ENCODE peak calls at places on chromosomes 4 and X, in four cellular contexts. P is HepG2, O is H1, J is K562. H is an unnamed sample.

GRCh38 chr4:3788366-3788660 is 22.1 kb downstream of the ADRA2C start:
- DNase-seq in P (no peak), O (no peak), J (no peak), H (no peak)

GRCh38 chr4:154692311-154692818 is 51.4 kb upstream of the LRAT start:
- DNase-seq in O (no peak), J (no peak), P (no peak), H (no peak)

GRCh38 chr4:124481123-124481522 is 231.4 kb downstream of the ANKRD50 start:
- DNase-seq in P (no peak), O (no peak), J (no peak), H (no peak)

GRCh38 chrX:150365051-150365952 is 2.2 kb downstream of the MAMLD1 start:
- DNase-seq in P (no peak), O (no peak), J (peak), H (peak)

GRCh38 chr4:164357957-164358356 is 396.0 kb upstream of the SMIM31 start:
- DNase-seq in P (no peak), J (no peak), O (no peak), H (no peak)

GRCh38 chr4:163540977-163541376 is 46.5 kb downstream of the TMA16 start:
- DNase-seq in P (no peak), J (no peak), O (no peak), H (no peak)

GRCh38 chrX:41728125-41728524 is 4.1 kb downstream of the GPR82 start:
- DNase-seq in P (no peak), O (no peak), J (no peak), H (no peak)

GRCh38 chr4:68494688-68495087 is 47.4 kb downstream of the TMPRSS11E start:
- DNase-seq in O (no peak), P (no peak), J (no peak), H (no peak)

GRCh38 chrX:148500428-148501120 is at the start of gene AFF2:
- DNase-seq in P (no peak), O (no peak), J (no peak), H (peak)

GRCh38 chr4:59655996-59656395 is 1544.1 kb upstream of the ADGRL3 start:
- DNase-seq in P (no peak), J (no peak), O (no peak), H (no peak)

GRCh38 chr4:176575141-176575731 is 217.5 kb downstream of the VEGFC start:
- DNase-seq in P (no peak), J (no peak), O (no peak), H (no peak)

GRCh38 chrX:118974908-118975671 is 672 bp downstream of the LONRF3 start:
- DNase-seq in O (no peak), P (peak), J (peak), H (peak)

GRCh38 chrX:64265265-64265664 is 34.9 kb upstream of the ASB12 start:
- DNase-seq in J (no peak), O (no peak), P (no peak), H (no peak)

GRCh38 chr4:128454281-128455075 is 166.9 kb upstream of the PGRMC2 start:
- DNase-seq in O (peak), P (peak), J (peak), H (peak)

GRCh38 chrX:49995021-49995731 is 72.8 kb downstream of the CLCN5 start:
- DNase-seq in O (no peak), J (no peak), P (peak), H (peak)

GRCh38 chr4:99640676-99641075 is 17.0 kb downstream of the C4orf54 start:
- DNase-seq in J (no peak), P (no peak), O (no peak), H (no peak)

GRCh38 chrX:71998836-71999509 is 88.3 kb downstream of the NHSL2 start:
- DNase-seq in O (no peak), P (peak), J (peak), H (peak)

GRCh38 chr4:74284074-74284473 is 24.2 kb upstream of the EPGN start:
- DNase-seq in P (no peak), J (no peak), O (no peak), H (no peak)

DNA sequence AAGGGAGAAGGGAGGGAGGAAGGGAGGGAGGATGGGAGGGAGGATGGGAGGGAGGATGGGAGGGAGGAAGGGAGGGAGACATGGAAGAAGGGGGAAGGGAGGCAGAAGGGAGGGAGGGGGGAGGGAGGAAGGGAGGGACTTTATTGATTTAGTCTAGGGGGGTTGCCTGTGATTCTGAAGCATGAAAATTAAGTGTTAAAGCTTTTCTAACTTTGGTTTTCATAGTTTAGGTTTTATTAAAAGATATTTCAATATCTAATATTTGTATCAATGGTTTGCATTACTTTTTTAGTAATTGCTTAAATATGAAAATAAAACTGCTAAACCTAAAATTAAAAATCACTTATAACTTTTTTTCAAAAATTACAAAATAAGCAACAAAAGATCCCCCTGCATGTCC is 2.4 kb downstream of the PALLD start:
- DNase-seq in P (no peak), J (no peak), O (no peak), H (no peak)
- TF ChIP-seq KDM1A in P (no peak), J (no peak), O (no peak), H (no peak)

GRCh38 chr4:142523111-142523510 is 323.0 kb downstream of the INPP4B start:
- DNase-seq in J (no peak), O (no peak), P (no peak), H (no peak)
- TF ChIP-seq PHF8 in J (no peak), O (no peak), P (no peak), H (no peak)

GRCh38 chr4:105527081-105527480 is 25.3 kb upstream of the ARHGEF38 start:
- DNase-seq in O (no peak), P (no peak), J (no peak), H (no peak)

GRCh38 chr4:105526656-105527055 is 25.8 kb upstream of the ARHGEF38 start:
- DNase-seq in J (no peak), O (no peak), P (no peak), H (no peak)

DNA sequence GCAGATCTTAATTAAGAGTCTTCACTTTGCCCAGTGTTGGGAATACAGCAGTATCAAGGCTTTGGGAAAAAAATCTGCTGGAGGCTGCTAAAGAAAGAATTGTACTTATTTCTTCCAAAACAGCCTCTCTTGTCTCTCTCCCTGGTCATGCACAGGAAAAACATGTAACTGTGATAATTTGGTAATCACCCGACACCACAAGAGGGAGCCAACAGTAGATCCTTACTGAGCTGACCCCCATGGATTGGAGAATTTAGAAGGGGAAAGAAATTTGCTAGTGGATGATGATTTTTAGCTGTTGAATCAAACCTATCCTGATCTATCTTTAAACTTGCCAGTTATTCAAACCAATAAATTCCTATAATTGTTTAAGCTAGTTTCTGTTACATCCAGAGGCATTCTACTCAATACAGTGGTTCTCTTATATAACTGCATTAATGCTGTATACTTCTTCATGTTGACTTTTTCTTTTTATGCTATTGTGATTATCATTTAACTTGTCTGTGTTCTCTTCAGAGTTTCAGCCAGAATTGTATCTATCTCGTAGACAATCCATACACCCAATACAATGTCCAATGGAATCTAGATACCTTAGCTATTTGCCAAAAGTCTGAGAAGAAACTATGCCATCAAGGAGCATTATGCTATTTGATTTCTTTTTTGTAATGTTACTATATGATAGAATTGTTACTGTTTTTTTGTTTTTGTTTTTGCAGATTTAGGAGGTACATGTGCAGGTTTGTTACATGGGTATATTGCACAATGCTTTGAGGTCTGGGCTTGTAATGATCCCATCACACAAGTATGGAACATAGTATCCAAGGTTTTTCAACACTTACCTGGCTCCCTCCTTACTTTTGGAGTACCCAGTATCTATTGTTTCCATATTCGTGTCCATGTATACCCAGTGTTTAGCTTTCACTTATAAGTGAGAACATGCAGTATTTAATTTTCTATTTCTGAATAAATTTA is 31.3 kb upstream of the ARHGEF38 start:
- DNase-seq in P (peak), J (peak), O (no peak), H (peak)
- TF ChIP-seq KDM1A in P (no peak), J (no peak), O (no peak), H (no peak)

GRCh38 chr4:19512086-19512485 is 739.6 kb upstream of the SLIT2 start:
- DNase-seq in P (no peak), O (no peak), J (no peak), H (no peak)
- TF ChIP-seq PHF8 in P (no peak), O (no peak), J (no peak), H (no peak)

H was measured in A549.